ENCODE peak calls at places on chromosomes 5 and 9, in six cellular contexts. N, Q, E, D, B and R are unnamed samples.
A peak's percentile ranks its signal among the peaks of the same experiment; 100 is the strongest.

GRCh38 chr5:142982821-142983200 is 212.6 kb downstream of the ARHGAP26 start:
- DNase-seq in N (no peak), Q (no peak), B (no peak), D (no peak), E (no peak), R (no peak)

GRCh38 chr5:149687789-149688188 is 42.3 kb upstream of the PPARGC1B start:
- DNase-seq in N (no peak), E (no peak), D (no peak), B (no peak), Q (no peak), R (no peak)

GRCh38 chr5:58450018-58450417 is 9.9 kb downstream of the PLK2 start:
- DNase-seq in B (no peak), Q (no peak), N (no peak), E (peak; percentile 41), D (no peak), R (no peak)

GRCh38 chr5:180785151-180785781 is 17.3 kb downstream of the MGAT1 start:
- DNase-seq in D (no peak), E (peak; percentile 93), B (no peak), N (no peak), Q (peak; percentile 87), R (no peak)

GRCh38 chr9:120510816-120511215 is 69.2 kb downstream of the CDK5RAP2 start:
- DNase-seq in E (no peak), B (no peak), N (no peak), Q (peak; percentile 15), D (no peak), R (no peak)

GRCh38 chr5:124111886-124112285 is 599.9 kb downstream of the CSNK1G3 start:
- DNase-seq in D (peak; percentile 71), N (no peak), B (no peak), E (peak; percentile 20), Q (peak; percentile 11), R (no peak)

GRCh38 chr9:14218253-14218652 is 95.7 kb downstream of the NFIB start:
- DNase-seq in Q (no peak), E (no peak), N (no peak), D (no peak), B (peak; percentile 40), R (no peak)

GRCh38 chr5:112276996-112277395 is 142.1 kb downstream of the EPB41L4A start:
- DNase-seq in Q (no peak), B (no peak), D (no peak), N (no peak), E (no peak), R (no peak)

GRCh38 chr9:96169488-96169887 is 132.5 kb downstream of the HSD17B3 start:
- DNase-seq in Q (peak; percentile 4), N (no peak), E (peak; percentile 18), B (peak; percentile 75), D (no peak), R (no peak)

GRCh38 chr5:176658817-176659216 is 11.5 kb downstream of the TSPAN17 start:
- DNase-seq in N (no peak), D (no peak), Q (peak; percentile 45), B (no peak), E (peak; percentile 27), R (no peak)

GRCh38 chr5:78993165-78993564 is 8.1 kb upstream of the ARSB start:
- DNase-seq in D (no peak), Q (no peak), E (no peak), B (no peak), N (no peak), R (no peak)

GRCh38 chr5:5288236-5288635 is 134.2 kb upstream of the ICE1 start:
- DNase-seq in D (peak; percentile 15), N (no peak), B (no peak), Q (peak; percentile 10), E (peak; percentile 62), R (no peak)

GRCh38 chr5:2207966-2208544 is 325.3 kb upstream of the IRX4 start:
- DNase-seq in Q (no peak), E (no peak), B (peak; percentile 40), N (peak; percentile 76), D (peak; percentile 8), R (no peak)

GRCh38 chr5:24475101-24475500 is 169.7 kb downstream of the CDH10 start:
- DNase-seq in E (no peak), N (no peak), D (no peak), Q (no peak), B (no peak), R (no peak)

GRCh38 chr5:142317673-142318261 is 7.1 kb downstream of the SPRY4 start:
- DNase-seq in Q (no peak), D (no peak), N (no peak), B (no peak), E (peak; percentile 25), R (no peak)

GRCh38 chr9:86700601-86701000 is 246.7 kb downstream of the GAS1 start:
- DNase-seq in E (peak; percentile 66), N (peak; percentile 56), B (peak; percentile 12), D (peak; percentile 20), Q (peak; percentile 41), R (no peak)

GRCh38 chr5:43150748-43151147 is 30.0 kb downstream of the ZNF131 start:
- DNase-seq in Q (no peak), B (no peak), E (no peak), D (no peak), N (no peak), R (no peak)

GRCh38 chr5:151108566-151108965 is 27.7 kb upstream of the TNIP1 start:
- DNase-seq in D (no peak), Q (no peak), E (peak; percentile 35), N (no peak), B (no peak), R (no peak)

GRCh38 chr5:151107084-151107483 is 26.2 kb upstream of the TNIP1 start:
- DNase-seq in E (no peak), Q (no peak), B (no peak), D (no peak), N (no peak), R (no peak)

GRCh38 chr5:151107738-151108520 is 27.1 kb upstream of the TNIP1 start:
- DNase-seq in B (peak; percentile 52), E (peak; percentile 71), N (peak; percentile 75), D (no peak), Q (peak; percentile 58), R (peak; percentile 39)

GRCh38 chr5:151110992-151111391 is 30.2 kb upstream of the TNIP1 start:
- DNase-seq in D (no peak), B (no peak), E (no peak), Q (no peak), N (no peak), R (no peak)

GRCh38 chr5:151110122-151110681 is 29.4 kb upstream of the TNIP1 start:
- DNase-seq in D (no peak), Q (no peak), N (no peak), B (no peak), E (no peak), R (no peak)
- H3K27ac ChIP-seq in D (no peak overlapping the region), Q (no peak overlapping the region), N (no peak overlapping the region), B (no peak overlapping the region), E (no peak overlapping the region), R (no peak overlapping the region)

DNA sequence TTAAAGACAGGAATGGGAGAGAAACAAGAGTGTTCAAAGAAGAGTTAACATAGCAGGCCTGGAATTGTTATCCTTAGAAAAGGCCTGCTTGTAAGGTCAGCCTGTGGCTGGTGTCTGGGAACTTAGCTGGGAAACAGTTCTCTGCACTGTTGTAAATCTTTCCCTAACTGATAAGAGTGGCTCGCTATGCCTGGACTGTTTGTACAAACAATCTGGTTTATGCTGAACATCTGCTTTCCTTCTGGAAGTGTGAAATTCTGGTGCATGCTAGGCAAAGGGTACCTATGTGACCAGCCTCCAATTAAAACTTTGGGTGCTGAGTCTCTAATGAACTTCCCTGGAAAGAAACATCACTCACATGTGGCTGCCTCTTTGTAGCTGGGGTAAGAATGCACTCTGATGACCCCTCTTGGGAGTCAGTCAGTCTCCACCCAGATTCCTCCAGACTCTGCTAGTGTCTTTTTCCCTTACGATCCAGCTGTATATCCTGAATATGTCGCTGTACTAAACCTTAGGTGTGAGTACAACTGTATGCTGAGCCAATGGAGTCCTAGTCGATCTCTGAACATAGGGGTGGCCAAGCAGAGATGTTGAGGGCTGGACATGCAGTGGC is 16.5 kb downstream of the SPARC start:
- DNase-seq in B (no peak), N (no peak), E (no peak), Q (peak; percentile 78), D (no peak), R (no peak)
- H3K27ac ChIP-seq in B (peak overlapping the region; percentile 3), N (peak overlapping the region; percentile 79), E (peak overlapping the region; percentile 99), Q (peak overlapping the region; percentile 81), D (no peak overlapping the region), R (no peak overlapping the region)

GRCh38 chr5:175443514-175444059 is 395 bp downstream of the DRD1 start:
- DNase-seq in N (no peak), D (no peak), E (peak; percentile 6), Q (no peak), B (no peak), R (no peak)

GRCh38 chr5:175444905-175445456 is 999 bp upstream of the DRD1 start:
- DNase-seq in E (no peak), N (no peak), D (no peak), B (no peak), Q (no peak), R (no peak)

GRCh38 chr5:175444060-175444904 is at the start of gene DRD1:
- DNase-seq in E (peak; percentile 59), B (no peak), D (peak; percentile 25), Q (peak; percentile 21), N (no peak), R (no peak)

GRCh38 chr5:175448276-175448675 is 4.3 kb upstream of the DRD1 start:
- DNase-seq in Q (no peak), N (no peak), B (no peak), D (peak; percentile 56), E (no peak), R (no peak)

GRCh38 chr5:175447571-175447970 is 3.6 kb upstream of the DRD1 start:
- DNase-seq in N (no peak), D (no peak), E (no peak), Q (no peak), B (no peak), R (no peak)
- H3K27ac ChIP-seq in N (no peak overlapping the region), D (no peak overlapping the region), E (no peak overlapping the region), Q (no peak overlapping the region), B (no peak overlapping the region), R (no peak overlapping the region)

GRCh38 chr9:2610985-2611384 is 10.6 kb upstream of the VLDLR start:
- DNase-seq in E (peak; percentile 30), N (no peak), Q (peak; percentile 41), B (no peak), D (no peak), R (no peak)
- H3K27ac ChIP-seq in E (no peak overlapping the region), N (no peak overlapping the region), Q (no peak overlapping the region), B (no peak overlapping the region), D (no peak overlapping the region), R (no peak overlapping the region)